ENCODE peak calls at places on chromosome 14, in eight cellular contexts. H, J, I, L, Y, Z, B and V are unnamed samples.

GRCh38 chr14:104291123-104292000 is 153.0 kb downstream of the KIF26A start:
- DNase-seq in L (peak; percentile 25), I (peak; percentile 59), J (peak; percentile 57), Z (no peak), B (peak; percentile 3), Y (peak; percentile 86), H (no peak), V (no peak)

GRCh38 chr14:65098586-65098985 is 3.7 kb downstream of the MAX start:
- DNase-seq in Y (no peak), I (no peak), L (no peak), H (no peak), J (no peak), B (no peak), Z (no peak), V (no peak)

GRCh38 chr14:97331058-97331457 is 533.9 kb downstream of the VRK1 start:
- DNase-seq in I (no peak), B (no peak), J (no peak), Z (no peak), Y (no peak), L (no peak), H (no peak), V (no peak)

GRCh38 chr14:91144425-91145145 is 30.7 kb downstream of the DGLUCY start:
- DNase-seq in H (no peak), L (no peak), I (no peak), B (no peak), Z (no peak), J (no peak), Y (no peak), V (no peak)

GRCh38 chr14:30759172-30760125 is 114.9 kb upstream of the COCH start:
- DNase-seq in H (no peak), Z (no peak), Y (no peak), J (no peak), B (no peak), L (no peak), I (no peak), V (no peak)

GRCh38 chr14:33280646-33281045 is 342.0 kb downstream of the NPAS3 start:
- DNase-seq in B (no peak), L (no peak), Z (no peak), J (no peak), Y (no peak), H (no peak), I (no peak), V (no peak)

GRCh38 chr14:55609681-55610080 is 29.7 kb downstream of the KTN1 start:
- DNase-seq in H (no peak), I (no peak), L (no peak), Y (no peak), Z (no peak), B (no peak), J (no peak), V (no peak)

GRCh38 chr14:94867931-94868597 is 98.2 kb upstream of the GSC start:
- DNase-seq in J (no peak), H (no peak), L (no peak), I (no peak), Y (no peak), Z (no peak), B (no peak), V (no peak)

GRCh38 chr14:87966816-87967215 is 26.2 kb downstream of the GALC start:
- DNase-seq in I (no peak), Y (no peak), L (no peak), H (no peak), Z (no peak), B (no peak), J (no peak), V (no peak)

GRCh38 chr14:71466942-71467341 is 465.3 kb upstream of the RGS6 start:
- DNase-seq in L (no peak), B (no peak), H (no peak), Z (no peak), Y (no peak), I (no peak), J (no peak), V (no peak)

GRCh38 chr14:102029956-102030355 is 56.9 kb downstream of the HSP90AA1 start:
- DNase-seq in Z (no peak), H (no peak), I (no peak), Y (no peak), J (no peak), L (no peak), B (no peak), V (no peak)

GRCh38 chr14:27145170-27145569 is 547.3 kb upstream of the NOVA1 start:
- DNase-seq in I (no peak), B (no peak), J (no peak), Y (no peak), H (no peak), Z (no peak), L (no peak), V (no peak)

GRCh38 chr14:33120966-33121365 is 182.3 kb downstream of the NPAS3 start:
- DNase-seq in J (no peak), I (no peak), H (no peak), B (no peak), Y (no peak), L (no peak), Z (no peak), V (no peak)

GRCh38 chr14:41558527-41558926 is 48.1 kb upstream of the LRFN5 start:
- DNase-seq in L (no peak), Z (no peak), I (no peak), Y (no peak), J (no peak), B (no peak), H (no peak), V (no peak)

GRCh38 chr14:93546642-93547041 is 115.9 kb downstream of the UNC79 start:
- DNase-seq in Z (no peak), L (no peak), B (no peak), J (no peak), Y (no peak), I (no peak), H (no peak), V (no peak)

GRCh38 chr14:57052705-57053302 is 215.9 kb downstream of the EXOC5 start:
- DNase-seq in Y (no peak), H (no peak), B (no peak), J (no peak), Z (no peak), L (no peak), I (no peak), V (no peak)

GRCh38 chr14:56754966-56755365 is 55.3 kb downstream of the OTX2 start:
- DNase-seq in J (no peak), Z (no peak), I (no peak), L (no peak), Y (no peak), H (no peak), B (no peak), V (no peak)

GRCh38 chr14:61585598-61586538 is 109.4 kb upstream of the HIF1A start:
- DNase-seq in Y (no peak), J (peak; percentile 84), Z (peak; percentile 37), I (peak; percentile 85), B (peak; percentile 76), H (peak; percentile 61), L (no peak), V (peak; percentile 64)

DNA sequence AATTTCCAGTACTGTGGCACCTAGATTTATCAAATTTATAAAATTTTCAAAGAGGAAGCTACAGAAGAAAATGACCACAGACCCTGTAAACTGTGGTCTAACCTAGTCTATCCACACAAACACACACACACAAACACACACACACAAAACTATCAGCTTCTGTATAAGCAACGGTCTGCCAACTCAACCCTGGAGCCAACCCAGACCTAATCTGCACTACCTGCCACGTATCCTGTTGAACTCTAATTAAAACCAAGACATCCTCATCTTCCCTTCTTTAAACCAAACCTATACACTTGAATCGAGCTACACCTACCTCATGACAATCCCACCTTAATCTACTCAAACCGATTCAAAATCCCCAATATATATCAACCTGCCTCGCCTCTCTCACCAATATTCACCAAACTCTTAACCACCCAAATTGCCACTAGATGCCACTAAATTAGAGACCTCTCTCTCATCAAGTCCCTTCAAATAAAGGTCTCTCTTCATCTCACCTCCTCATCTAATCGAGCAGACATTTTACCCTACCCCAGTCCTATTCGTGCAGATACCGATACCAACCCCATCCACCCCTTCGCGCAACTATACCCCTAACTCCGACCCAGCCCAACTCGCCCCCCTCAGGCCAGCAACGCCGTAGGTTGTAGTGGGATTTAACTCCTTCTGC is 807 bp downstream of the ACIN1 start:
- DNase-seq in H (no peak), J (no peak), L (no peak), B (no peak), Y (peak; percentile 91), I (no peak), Z (no peak), V (no peak)
- TF ChIP-seq CTCF in H (no peak), J (no peak), L (no peak), B (no peak), Y (peak; percentile 29), I (no peak), Z (no peak), V (no peak)

DNA sequence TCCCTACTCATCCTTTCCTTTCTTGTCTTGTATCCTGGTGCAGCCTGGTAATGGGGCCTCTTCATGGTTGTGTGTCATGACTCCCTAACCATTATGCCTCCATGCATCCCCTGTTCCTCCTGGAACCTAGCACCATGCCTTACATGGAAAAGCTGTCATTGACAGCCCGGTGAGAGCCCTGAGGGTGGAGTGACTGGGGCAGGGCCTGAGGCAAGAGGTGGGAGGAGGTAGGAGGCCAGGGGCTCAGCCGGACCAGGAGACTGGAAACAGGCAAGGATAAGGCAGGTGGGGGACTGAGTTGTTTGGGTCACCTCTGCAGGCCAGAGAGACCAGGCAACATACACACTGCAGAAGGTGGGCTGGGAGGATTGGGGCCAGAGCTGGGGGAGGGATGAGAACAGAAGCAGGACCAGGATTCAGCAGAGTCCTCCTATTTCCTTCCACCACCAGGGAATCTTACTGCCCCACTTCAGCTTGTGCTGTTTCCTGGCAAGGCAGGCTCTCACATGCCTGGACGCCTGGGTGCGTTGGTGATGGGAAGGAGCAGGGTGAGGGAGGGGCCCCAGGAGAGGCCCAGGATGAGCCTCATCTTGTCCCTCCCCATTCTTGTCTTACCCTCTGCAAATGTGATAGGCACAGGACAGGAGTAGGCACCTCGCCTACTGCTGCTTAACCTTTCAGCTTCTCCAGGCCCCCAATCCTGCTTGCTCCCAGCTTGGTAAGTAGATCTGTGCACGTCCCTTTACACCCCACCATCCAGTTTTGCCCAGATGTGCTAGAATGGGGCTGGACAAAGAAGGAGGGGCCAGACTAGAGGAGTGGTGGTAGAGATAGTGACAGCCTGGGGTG is at the start of gene LTB4R2:
- DNase-seq in I (no peak), L (peak; percentile 40), H (no peak), Z (no peak), B (no peak), Y (no peak), J (no peak), V (no peak)
- H3K4me1 ChIP-seq in I (peaks cover 28% of the 10 kb centered on the region), L (peaks cover 63% of the 10 kb centered on the region), H (peaks cover 63% of the 10 kb centered on the region), Z (peaks cover 35% of the 10 kb centered on the region), B (no peaks in the 10 kb centered on the region), Y (no peaks in the 10 kb centered on the region), J (peaks cover 72% of the 10 kb centered on the region), V (peaks cover 21% of the 10 kb centered on the region)

GRCh38 chr14:38808734-38809455 is 294.1 kb downstream of the SEC23A start:
- DNase-seq in J (no peak), B (no peak), H (peak; percentile 26), Y (peak; percentile 32), I (no peak), Z (no peak), L (no peak), V (no peak)
- TF ChIP-seq CTCF in J (no peak), B (no peak), H (no peak), Y (peak; percentile 61), I (no peak), Z (no peak), L (no peak), V (no peak)

DNA sequence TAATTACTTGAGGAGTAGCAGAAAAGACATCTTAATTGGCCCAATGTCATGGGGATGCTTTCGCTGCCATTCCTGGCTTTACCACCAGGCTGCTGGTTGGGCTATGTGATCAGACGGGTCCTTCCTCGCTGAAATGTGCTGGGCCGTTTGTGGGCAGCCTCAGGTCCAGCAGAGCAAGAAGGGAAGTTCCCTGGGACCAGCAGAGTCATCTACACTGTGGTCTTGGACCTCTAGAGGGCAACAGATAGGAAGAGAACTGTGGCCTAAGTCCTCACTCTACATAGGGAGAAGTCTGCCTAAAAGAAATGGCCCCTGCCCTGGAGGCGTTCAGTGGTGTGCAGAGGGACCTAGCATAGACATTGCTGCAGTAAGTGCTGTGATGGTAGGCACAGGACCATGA is 10.9 kb downstream of the EVL start:
- DNase-seq in Z (no peak), J (no peak), B (peak; percentile 44), H (no peak), I (no peak), L (peak; percentile 71), Y (peak; percentile 81), V (no peak)
- H3K4me1 ChIP-seq in Z (peaks cover 25% of the 10 kb centered on the region), J (peaks cover 86% of the 10 kb centered on the region), B (no peaks in the 10 kb centered on the region), H (peaks cover 35% of the 10 kb centered on the region), I (peaks cover 19% of the 10 kb centered on the region), L (peaks cover 88% of the 10 kb centered on the region), Y (no peaks in the 10 kb centered on the region), V (peaks cover 8% of the 10 kb centered on the region)